ENCODE peak calls at places on chromosomes 5 and 9, in five cellular contexts. F is right lobe of liver, B is epithelial cell of proximal tubule, U is kidney, Z is prostate gland. L is an unnamed sample.
A peak's percentile ranks its signal among the peaks of the same experiment; 100 is the strongest.

GRCh38 chr5:118407958-118408357 is 580.4 kb downstream of the DTWD2 start:
- DNase-seq in Z (no peak), B (no peak), F (no peak), U (no peak), L (no peak)

GRCh38 chr5:108753877-108754276 is 6.2 kb downstream of the FER start:
- DNase-seq in B (no peak), F (no peak), U (no peak), Z (no peak), L (no peak)

GRCh38 chr5:175712681-175713085 is 54.8 kb downstream of the HRH2 start:
- DNase-seq in Z (no peak), F (no peak), U (peak; percentile 36), B (no peak), L (no peak)

GRCh38 chr5:115813719-115814118 is 2.7 kb downstream of the CDO1 start:
- DNase-seq in B (no peak), Z (no peak), F (no peak), U (no peak), L (no peak)

GRCh38 chr5:81151546-81151945 is 81.6 kb upstream of the CKMT2 start:
- DNase-seq in U (no peak), Z (no peak), B (no peak), F (no peak), L (no peak)

GRCh38 chr9:36560813-36561212 is 11.9 kb upstream of the MELK start:
- DNase-seq in F (no peak), U (no peak), B (no peak), Z (no peak), L (no peak)

GRCh38 chr9:131734781-131735180 is 5.1 kb downstream of the RAPGEF1 start:
- DNase-seq in Z (no peak), U (peak; percentile 43), F (no peak), B (no peak), L (no peak)

GRCh38 chr5:114332493-114332892 is 29.4 kb upstream of the KCNN2 start:
- DNase-seq in U (no peak), F (no peak), Z (peak; percentile 44), B (no peak), L (no peak)

GRCh38 chr5:10854526-10855277 is 93.7 kb upstream of the DAP start:
- DNase-seq in U (no peak), F (no peak), Z (no peak), B (peak; percentile 38), L (no peak)

GRCh38 chr9:90961375-90961774 is 159.8 kb downstream of the SYK start:
- DNase-seq in Z (no peak), B (no peak), U (no peak), F (no peak), L (no peak)

GRCh38 chr9:126945682-126946081 is 31.1 kb downstream of the RALGPS1 start:
- DNase-seq in F (no peak), Z (no peak), U (no peak), B (no peak), L (no peak)

GRCh38 chr9:107161338-107161737 is 121.7 kb upstream of the RAD23B start:
- DNase-seq in U (no peak), F (no peak), B (no peak), Z (no peak), L (no peak)

GRCh38 chr5:180689071-180689694 is 39.8 kb upstream of the FLT4 start:
- DNase-seq in F (no peak), U (no peak), Z (no peak), B (no peak), L (no peak)

GRCh38 chr5:55338810-55339243 is 31.0 kb downstream of the MTREX start:
- DNase-seq in Z (no peak), U (no peak), F (no peak), B (no peak), L (no peak)

GRCh38 chr5:173202266-173202875 is 32.6 kb downstream of the NKX2-5 start:
- DNase-seq in F (no peak), Z (no peak), B (no peak), U (no peak), L (no peak)

GRCh38 chr5:176400382-176401156 is 12.0 kb downstream of the HIGD2A start:
- DNase-seq in Z (no peak), U (no peak), B (no peak), F (no peak), L (no peak)

GRCh38 chr5:120516799-120517198 is 52.7 kb downstream of the PRR16 start:
- DNase-seq in B (no peak), U (no peak), F (no peak), Z (no peak), L (no peak)

GRCh38 chr9:31542384-31543055 is 841.9 kb upstream of the ACO1 start:
- DNase-seq in Z (no peak), F (no peak), B (peak; percentile 51), U (no peak), L (no peak)
- TF ChIP-seq CTCF in Z (no peak), F (peak; percentile 12), B (peak; percentile 41), U (peak; percentile 20), L (peak; percentile 70)

GRCh38 chr9:133359420-133360175 is 3.2 kb downstream of the SURF2 start:
- DNase-seq in F (no peak), B (no peak), Z (no peak), U (no peak), L (no peak)
- TF ChIP-seq CTCF in F (peak; percentile 30), B (peak; percentile 54), Z (peak; percentile 43), U (peak; percentile 34), L (peak; percentile 49)

GRCh38 chr5:150575745-150576448 is 64.6 kb upstream of the SYNPO start:
- DNase-seq in F (no peak), U (no peak), Z (no peak), B (no peak), L (no peak)

GRCh38 chr5:150574818-150575537 is 65.5 kb upstream of the SYNPO start:
- DNase-seq in Z (no peak), F (no peak), B (no peak), U (peak; percentile 59), L (peak; percentile 81)

GRCh38 chr5:150571836-150572235 is 63.9 kb downstream of the NDST1 start:
- DNase-seq in Z (no peak), B (no peak), F (no peak), U (no peak), L (no peak)

GRCh38 chr5:150573216-150573615 is 65.3 kb downstream of the NDST1 start:
- DNase-seq in F (no peak), B (no peak), U (peak; percentile 11), Z (no peak), L (no peak)

GRCh38 chr5:150573867-150574817 is 66.2 kb downstream of the NDST1 start:
- DNase-seq in F (no peak), U (no peak), Z (no peak), B (no peak), L (no peak)
- TF ChIP-seq CTCF in F (no peak), U (no peak), Z (no peak), B (peak; percentile 24), L (no peak)

DNA sequence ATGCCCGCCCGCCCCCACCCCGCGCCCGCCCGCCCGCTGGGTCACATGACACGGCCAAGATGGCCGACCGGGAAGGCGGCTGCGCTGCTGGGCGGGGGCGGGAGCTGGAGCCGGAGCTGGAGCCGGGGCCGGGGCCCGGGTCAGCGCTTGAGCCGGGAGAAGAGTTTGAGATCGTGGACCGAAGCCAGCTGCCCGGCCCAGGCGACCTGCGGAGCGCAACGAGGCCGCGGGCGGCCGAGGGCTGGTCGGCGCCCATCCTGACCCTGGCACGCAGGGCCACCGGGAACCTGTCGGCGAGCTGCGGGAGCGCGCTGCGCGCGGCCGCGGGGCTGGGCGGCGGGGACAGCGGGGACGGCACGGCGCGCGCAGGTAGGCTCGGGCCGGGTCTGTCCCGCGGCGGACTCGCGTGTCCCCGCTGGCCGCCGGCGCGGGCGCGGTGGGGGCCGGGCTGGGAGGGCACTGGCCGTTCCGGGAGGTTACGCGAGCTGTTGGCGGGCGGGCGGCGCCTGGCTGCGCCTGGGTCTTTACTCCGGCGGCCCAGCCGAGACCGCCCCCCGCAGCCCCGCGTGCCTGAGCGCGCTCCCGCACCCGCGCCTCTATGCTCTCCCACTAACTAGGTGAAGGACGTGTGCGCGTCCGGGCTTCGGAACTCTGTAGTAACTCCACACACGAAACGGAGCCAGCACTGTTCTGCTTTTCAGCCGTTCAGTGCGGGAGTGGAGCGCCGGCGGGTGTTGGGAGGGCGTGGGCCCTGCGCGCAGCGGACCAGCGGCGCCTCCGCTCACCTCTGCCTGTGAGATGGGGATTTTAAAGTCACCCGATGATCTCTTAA is at the start of gene RUFY1:
- DNase-seq in B (no peak), Z (peak; percentile 82), F (peak; percentile 93), U (peak; percentile 95), L (peak; percentile 85)
- TF ChIP-seq CTCF in B (no peak), Z (peak; percentile 53), F (no peak), U (no peak), L (no peak)